ENCODE peak calls at places on chromosome 2, in eight cellular contexts. I is HCT116, T is astrocyte, A is SK-N-SH, L is GM23248, Q is K562, M is fibroblast of lung, P is neural progenitor cell. S is an unnamed sample.

GRCh38 chr2:37742286-37742685 is 70.8 kb upstream of the CDC42EP3 start:
- DNase-seq in P (no peak), A (no peak), L (peak), M (peak), Q (no peak), T (peak), I (no peak), S (no peak)

GRCh38 chr2:24365051-24365450 is 4.7 kb upstream of the ITSN2 start:
- DNase-seq in L (peak), Q (peak), T (no peak), A (no peak), I (no peak), M (no peak), P (no peak), S (no peak)

GRCh38 chr2:40096360-40096759 is 317.3 kb upstream of the THUMPD2 start:
- DNase-seq in Q (no peak), L (peak), M (peak), T (peak), I (no peak), P (no peak), A (no peak), S (no peak)

GRCh38 chr2:136281281-136282117 is 163.6 kb upstream of the CXCR4 start:
- DNase-seq in T (no peak), P (no peak), A (peak), L (no peak), M (no peak), I (no peak), Q (no peak), S (no peak)

GRCh38 chr2:106115250-106115649 is 78.9 kb downstream of the UXS1 start:
- DNase-seq in Q (peak), M (peak), T (peak), P (no peak), L (peak), A (no peak), I (peak), S (no peak)

GRCh38 chr2:215921884-215922283 is 91.5 kb downstream of the MREG start:
- DNase-seq in A (no peak), T (peak), P (no peak), M (peak), I (peak), L (peak), Q (peak), S (no peak)

GRCh38 chr2:74767618-74768017 is 66.3 kb upstream of the HK2 start:
- DNase-seq in Q (no peak), A (no peak), I (no peak), T (no peak), L (no peak), P (no peak), M (peak), S (no peak)

GRCh38 chr2:130756041-130756720 is 841 bp downstream of the AMER3 start:
- DNase-seq in A (peak), I (no peak), P (peak), M (peak), L (peak), Q (peak), T (no peak), S (no peak)

DNA sequence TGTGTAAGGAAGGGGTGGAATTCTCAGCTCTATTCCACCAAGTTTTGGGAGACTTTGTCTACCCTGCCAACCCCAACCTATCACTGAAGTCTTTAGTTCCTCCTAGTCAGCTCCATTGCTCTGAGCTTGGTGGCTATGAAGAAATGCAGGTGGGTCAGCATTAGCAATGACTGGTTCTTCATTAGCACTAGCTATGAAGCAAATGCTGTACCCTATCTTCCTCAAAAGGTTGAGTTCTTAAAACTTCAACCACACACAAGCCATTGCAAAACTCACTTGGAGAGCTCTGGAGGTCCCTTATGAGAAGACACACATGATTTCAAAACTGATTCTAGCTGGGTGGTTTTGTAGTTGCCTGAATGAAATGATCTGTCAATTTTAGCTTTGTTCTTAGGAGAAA is 193.8 kb downstream of the IKZF2 start:
- DNase-seq in A (no peak), T (no peak), I (no peak), L (no peak), Q (no peak), M (no peak), P (no peak), S (no peak)
- H3K4me3 ChIP-seq in A (no peak), T (no peak), I (no peak), L (no peak), Q (no peak), M (no peak), P (no peak), S (no peak)

GRCh38 chr2:200180943-200181342 is 125.5 kb upstream of the SPATS2L start:
- DNase-seq in A (no peak), M (no peak), T (no peak), I (no peak), P (no peak), L (no peak), Q (no peak), S (no peak)

GRCh38 chr2:200188851-200189250 is 117.6 kb upstream of the SPATS2L start:
- DNase-seq in T (peak), L (no peak), I (no peak), A (no peak), P (no peak), M (peak), Q (no peak), S (no peak)

GRCh38 chr2:200185575-200186103 is 120.9 kb upstream of the SPATS2L start:
- DNase-seq in M (no peak), L (no peak), I (no peak), T (no peak), P (no peak), Q (no peak), A (no peak), S (no peak)

GRCh38 chr2:200181732-200182131 is 124.8 kb upstream of the SPATS2L start:
- DNase-seq in I (no peak), A (no peak), Q (no peak), T (no peak), L (no peak), M (no peak), P (no peak), S (no peak)

GRCh38 chr2:200184748-200185574 is 121.5 kb upstream of the SPATS2L start:
- DNase-seq in T (no peak), L (no peak), A (no peak), P (no peak), Q (no peak), I (no peak), M (no peak), S (no peak)
- H3K27ac ChIP-seq in T (no peak), L (no peak), A (no peak), P (no peak), Q (no peak), I (no peak), M (no peak), S (no peak)

DNA sequence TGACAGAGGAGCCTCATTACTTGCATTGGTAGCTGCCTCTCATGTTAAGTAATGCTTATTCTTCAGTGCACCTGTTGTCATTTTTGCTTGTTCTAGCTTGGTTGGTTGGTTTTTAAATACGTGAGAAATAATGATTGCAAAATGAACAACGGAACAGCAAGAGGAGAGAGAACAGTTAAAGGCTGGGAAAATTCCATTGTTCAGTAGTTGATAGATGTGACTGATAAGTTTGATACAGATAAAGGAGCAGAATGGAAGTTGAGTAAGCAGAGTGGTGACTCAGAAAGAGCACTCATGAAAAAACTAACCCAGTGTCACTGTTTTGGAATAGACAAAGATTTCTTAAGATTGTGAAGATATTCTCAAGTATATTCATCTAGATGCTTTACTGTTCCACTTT is 50.5 kb downstream of the MTA3 start:
- DNase-seq in M (peak), Q (no peak), A (no peak), I (no peak), L (peak), T (peak), P (no peak), S (no peak)
- H3K9ac ChIP-seq in M (no peak), Q (no peak), A (no peak), I (no peak), L (no peak), T (peak), P (no peak), S (no peak)

DNA sequence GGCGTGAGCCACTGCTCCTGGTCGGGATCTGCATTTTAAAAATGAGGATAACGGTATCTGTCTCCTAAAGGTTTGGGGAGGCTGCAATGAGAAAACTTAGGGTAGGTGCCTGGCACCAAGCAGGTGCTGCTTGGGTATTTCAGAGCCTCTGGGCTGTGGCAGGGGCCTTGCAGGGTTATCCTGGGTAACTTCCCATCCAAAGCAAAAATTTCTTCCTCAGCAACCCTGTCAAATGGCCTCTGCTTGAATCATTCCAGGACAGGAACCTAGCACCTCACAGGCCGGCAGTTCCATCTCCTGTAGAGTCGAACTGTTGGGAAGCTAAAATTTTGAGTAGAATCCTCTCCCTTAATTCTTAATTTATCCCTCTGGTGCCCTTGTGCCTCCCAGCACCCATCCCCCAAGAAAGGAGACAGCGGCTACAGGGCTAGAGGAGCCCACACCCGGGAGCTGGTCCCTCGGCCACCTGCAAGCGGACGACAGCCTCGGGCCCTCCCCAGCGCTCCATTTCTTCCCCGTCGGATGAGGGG is 868 bp downstream of the CGREF1 start:
- DNase-seq in I (no peak), M (no peak), P (no peak), Q (no peak), L (peak), T (no peak), A (peak), S (no peak)
- H3K4me3 ChIP-seq in I (peak), M (peak), P (peak), Q (no peak), L (peak), T (peak), A (peak), S (peak)

GRCh38 chr2:200158586-200159365 is 147.7 kb upstream of the SPATS2L start:
- DNase-seq in T (no peak), M (peak), Q (no peak), A (no peak), L (no peak), P (no peak), I (no peak), S (peak)

GRCh38 chr2:200159366-200159720 is 147.2 kb upstream of the SPATS2L start:
- DNase-seq in Q (no peak), I (no peak), M (peak), L (no peak), T (peak), A (no peak), P (no peak), S (no peak)

GRCh38 chr2:200159829-200160781 is 146.4 kb upstream of the SPATS2L start:
- DNase-seq in L (peak), Q (no peak), I (no peak), T (peak), P (no peak), A (no peak), M (peak), S (no peak)

GRCh38 chr2:200155652-200156051 is 150.8 kb upstream of the SPATS2L start:
- DNase-seq in L (no peak), M (no peak), T (no peak), I (no peak), Q (no peak), A (peak), P (no peak), S (no peak)

DNA sequence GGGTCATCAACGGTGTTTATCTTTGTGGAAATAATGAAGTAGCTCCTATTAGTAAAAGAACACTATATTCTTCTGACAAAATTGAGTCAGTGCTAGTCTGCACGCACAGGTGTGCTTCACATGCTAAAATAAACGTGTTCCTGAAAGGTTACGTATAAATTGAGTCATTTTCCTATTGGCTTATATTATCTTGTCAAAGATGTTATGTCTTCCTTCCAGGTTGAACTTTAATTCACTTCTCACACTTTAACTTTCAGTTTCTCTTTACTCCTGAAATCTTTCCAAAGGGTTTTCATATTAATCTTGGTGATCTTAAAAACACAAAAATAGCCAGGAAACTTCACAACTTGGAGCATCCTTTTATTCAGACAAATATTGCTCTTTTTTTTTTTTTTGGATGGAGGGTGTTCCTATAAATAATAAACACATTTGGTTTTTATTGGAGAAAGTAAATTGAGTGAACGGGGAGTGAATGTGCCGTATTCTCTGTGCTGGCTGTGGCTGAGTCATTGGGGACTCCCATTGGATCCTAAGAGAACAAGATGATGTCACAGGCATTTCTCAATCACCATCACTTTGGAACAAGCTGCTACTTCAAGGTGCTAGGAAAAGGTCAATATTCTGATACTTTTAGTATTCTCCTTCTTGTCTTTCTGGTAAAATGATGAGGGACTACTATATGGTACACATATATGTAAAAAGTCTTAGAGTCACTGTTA is 150.2 kb upstream of the SPATS2L start:
- DNase-seq in Q (peak), A (no peak), I (no peak), P (no peak), L (peak), M (peak), T (peak), S (no peak)
- H3K27ac ChIP-seq in Q (no peak), A (no peak), I (no peak), P (no peak), L (no peak), M (no peak), T (no peak), S (no peak)

DNA sequence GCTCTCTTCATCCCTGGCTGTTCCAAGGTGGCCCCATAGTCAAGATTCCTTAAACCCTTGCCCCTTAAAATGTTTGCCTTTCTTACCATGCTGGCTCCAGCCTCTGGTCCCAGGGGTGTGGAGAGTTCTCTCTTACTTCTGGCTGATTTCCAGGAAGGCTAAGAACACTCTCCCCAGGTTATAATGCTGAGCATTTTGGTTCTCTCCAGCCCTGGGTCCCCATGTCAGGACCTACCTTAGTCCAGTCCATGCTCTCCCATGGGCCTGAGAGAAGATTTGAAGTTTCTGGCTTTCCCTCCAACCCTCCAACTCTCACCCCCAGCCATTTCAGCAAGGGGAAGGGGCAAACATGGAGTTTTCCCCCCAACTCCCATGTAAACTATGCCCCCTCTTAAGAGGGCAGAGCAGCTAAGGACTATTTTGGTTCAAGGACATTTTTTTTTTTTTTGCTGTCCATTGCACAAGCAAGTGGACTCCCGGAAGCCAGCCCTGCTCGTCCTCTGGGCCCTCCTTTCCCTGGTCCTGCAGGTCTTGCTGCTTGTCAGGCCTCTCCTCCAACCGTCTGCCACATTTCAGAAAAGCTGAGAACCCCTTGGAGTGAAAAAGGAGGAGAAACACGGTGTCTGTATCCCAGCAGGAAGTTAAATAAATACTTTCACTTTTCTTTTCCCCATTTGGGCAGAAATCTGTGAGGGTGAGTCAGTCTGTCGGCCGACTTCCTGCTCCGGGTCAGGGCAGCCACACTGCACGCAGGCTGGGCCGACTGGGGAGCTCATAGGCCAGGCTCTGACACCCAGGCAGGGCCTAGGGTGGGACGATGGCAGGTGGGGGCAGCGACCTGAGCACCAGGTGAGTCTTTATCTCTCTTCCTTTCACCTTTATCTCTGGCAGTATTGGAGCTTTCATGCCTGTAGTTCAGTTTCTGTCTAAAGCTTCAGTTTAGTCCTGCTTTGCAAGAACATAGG is at the start of gene SP140L:
- DNase-seq in I (peak), Q (peak), T (peak), P (no peak), M (peak), L (peak), A (no peak), S (no peak)
- H3K9ac ChIP-seq in I (peak), Q (peak), T (peak), P (no peak), M (peak), L (peak), A (peak), S (no peak)

S was measured in SK-N-MC.